ENCODE peak calls at places on chromosome 20, in seven cellular contexts. E is gastrocnemius medialis; D is T-helper 2 cell; W is BE2C; H is CD8-positive, alpha-beta T cell; P is pancreas; C is EH. L is an unnamed sample.

GRCh38 chr20:62066983-62067433 is 1.3 kb upstream of the TAF4 start:
- DNase-seq in E (no peak), D (no peak), W (no peak), H (peak; percentile 28), P (no peak), C (peak; percentile 22), L (peak; percentile 65)

GRCh38 chr20:22974354-22974753 is 60.8 kb upstream of the SSTR4 start:
- DNase-seq in E (no peak), D (no peak), W (no peak), H (no peak), P (no peak), C (peak; percentile 23), L (peak; percentile 13)

GRCh38 chr20:5463007-5463686 is 146.4 kb upstream of the PROKR2 start:
- DNase-seq in E (no peak), D (no peak), W (no peak), H (no peak), P (peak; percentile 74), C (no peak), L (no peak)

GRCh38 chr20:34210271-34210670 is 31.0 kb upstream of the ASIP start:
- DNase-seq in E (no peak), D (no peak), W (peak; percentile 29), H (no peak), P (no peak), C (no peak), L (no peak)

GRCh38 chr20:37986873-37987601 is 46.2 kb downstream of the TTI1 start:
- DNase-seq in E (peak; percentile 93), D (no peak), W (peak; percentile 84), H (no peak), P (peak; percentile 74), C (peak; percentile 71), L (no peak)

GRCh38 chr20:62176866-62177265 is 6.0 kb upstream of the MTG2 start:
- DNase-seq in E (no peak), D (no peak), W (peak; percentile 30), H (no peak), P (no peak), C (no peak), L (no peak)

GRCh38 chr20:47235853-47236638 is 120.5 kb downstream of the ZMYND8 start:
- DNase-seq in E (no peak), D (no peak), W (peak; percentile 28), H (no peak), P (no peak), C (no peak), L (no peak)

GRCh38 chr20:63320616-63321147 is 27.7 kb downstream of the COL20A1 start:
- DNase-seq in E (no peak), D (no peak), W (no peak), H (no peak), P (no peak), C (no peak), L (no peak)

GRCh38 chr20:5947276-5947675 is 3.1 kb downstream of the TRMT6 start:
- DNase-seq in E (no peak), D (peak; percentile 19), W (no peak), H (no peak), P (no peak), C (no peak), L (no peak)

GRCh38 chr20:46058656-46059281 is 29.8 kb downstream of the SLC12A5 start:
- DNase-seq in E (no peak), D (no peak), W (peak; percentile 27), H (no peak), P (peak; percentile 19), C (peak; percentile 8), L (peak; percentile 29)

GRCh38 chr20:10502098-10502526 is 67.0 kb downstream of the SLX4IP start:
- DNase-seq in E (no peak), D (no peak), W (no peak), H (no peak), P (no peak), C (no peak), L (no peak)

GRCh38 chr20:208937-209566 is 18.0 kb upstream of the DEFB129 start:
- DNase-seq in E (no peak), D (no peak), W (peak; percentile 10), H (no peak), P (peak; percentile 12), C (peak; percentile 76), L (peak; percentile 8)

GRCh38 chr20:46073443-46073842 is 16.3 kb downstream of the NCOA5 start:
- DNase-seq in E (no peak), D (no peak), W (no peak), H (no peak), P (no peak), C (no peak), L (no peak)

GRCh38 chr20:63735859-63736718 is at the start of gene LIME1:
- DNase-seq in E (no peak), D (peak; percentile 37), W (no peak), H (peak; percentile 81), P (no peak), C (no peak), L (peak; percentile 83)

GRCh38 chr20:44009679-44009992 is 95.0 kb downstream of the TOX2 start:
- DNase-seq in E (no peak), D (no peak), W (no peak), H (no peak), P (no peak), C (no peak), L (no peak)

GRCh38 chr20:38843346-38843745 is 37.8 kb downstream of the PPP1R16B start:
- DNase-seq in E (no peak), D (peak; percentile 40), W (peak; percentile 28), H (no peak), P (no peak), C (no peak), L (no peak)

GRCh38 chr20:4795394-4795793 is 73.7 kb downstream of the PRND start:
- DNase-seq in E (no peak), D (no peak), W (no peak), H (peak; percentile 36), P (no peak), C (peak; percentile 65), L (no peak)

GRCh38 chr20:47066484-47067270 is 172.0 kb downstream of the EYA2 start:
- DNase-seq in E (no peak), D (no peak), W (no peak), H (no peak), P (no peak), C (peak; percentile 42), L (no peak)

GRCh38 chr20:44396369-44396768 is 40.9 kb downstream of the HNF4A start:
- DNase-seq in E (no peak), D (no peak), W (no peak), H (no peak), P (no peak), C (no peak), L (no peak)

GRCh38 chr20:50815162-50815989 is 20.5 kb downstream of the BCAS4 start:
- DNase-seq in E (no peak), D (no peak), W (no peak), H (no peak), P (no peak), C (peak; percentile 82), L (peak; percentile 64)

GRCh38 chr20:44601801-44602204 is 19.4 kb downstream of the PKIG start:
- DNase-seq in E (peak; percentile 41), D (no peak), W (no peak), H (no peak), P (no peak), C (peak; percentile 83), L (no peak)

GRCh38 chr20:25250508-25250907 is 2.6 kb downstream of the PYGB start:
- DNase-seq in E (no peak), D (no peak), W (no peak), H (no peak), P (no peak), C (no peak), L (no peak)

GRCh38 chr20:5696011-5696559 is 54.1 kb upstream of the SHLD1 start:
- DNase-seq in E (peak; percentile 34), D (no peak), W (no peak), H (no peak), P (no peak), C (peak; percentile 79), L (no peak)

GRCh38 chr20:59365611-59366284 is 65.3 kb downstream of the EDN3 start:
- DNase-seq in E (no peak), D (no peak), W (no peak), H (no peak), P (no peak), C (no peak), L (no peak)

GRCh38 chr20:40218296-40218955 is 470.6 kb downstream of the MAFB start:
- DNase-seq in E (no peak), D (no peak), W (no peak), H (no peak), P (no peak), C (no peak), L (no peak)

GRCh38 chr20:23205656-23206055 is 119.5 kb upstream of the CD93 start:
- DNase-seq in E (peak; percentile 38), D (no peak), W (no peak), H (no peak), P (peak; percentile 57), C (peak; percentile 23), L (no peak)

GRCh38 chr20:37877832-37878772 is 24.8 kb upstream of the VSTM2L start:
- DNase-seq in E (no peak), D (no peak), W (no peak), H (no peak), P (no peak), C (no peak), L (no peak)

GRCh38 chr20:61119263-61119662 is 132.8 kb upstream of the CDH4 start:
- DNase-seq in E (no peak), D (no peak), W (no peak), H (no peak), P (no peak), C (no peak), L (no peak)

GRCh38 chr20:47981242-47981641 is 196.0 kb upstream of the SULF2 start:
- DNase-seq in E (no peak), D (no peak), W (no peak), H (no peak), P (no peak), C (no peak), L (no peak)

GRCh38 chr20:34949120-34949519 is 6.5 kb downstream of the GSS start:
- DNase-seq in E (no peak), D (no peak), W (no peak), H (no peak), P (no peak), C (no peak), L (no peak)

GRCh38 chr20:48633620-48634257 is 194.1 kb downstream of the PREX1 start:
- DNase-seq in E (no peak), D (no peak), W (no peak), H (no peak), P (no peak), C (no peak), L (no peak)

GRCh38 chr20:58880994-58881752 is 28.7 kb downstream of the GNAS start:
- DNase-seq in E (no peak), D (no peak), W (no peak), H (no peak), P (no peak), C (no peak), L (no peak)